ENCODE peak calls at places on chromosomes 5 and 9, in ten cellular contexts. One of them, this sample, is unnamed.
A peak's percentile ranks its signal among the peaks of the same experiment; 100 is the strongest.

GRCh38 chr9:104931256-104931655 is 3.3 kb upstream of the ABCA1 start:
- DNase-seq in IMR-90: peak; percentile 33
- DNase-seq in transverse colon: no peak
- DNase-seq in PC-3: no peak
- DNase-seq in CD8-positive, alpha-beta memory T cell: no peak
- DNase-seq in cardiac muscle cell: no peak
- DNase-seq in H9: no peak
- DNase-seq in Karpas-422: no peak
- DNase-seq in mucosa of descending colon: no peak
- DNase-seq in tibial artery: no peak
- DNase-seq in this sample: no peak

GRCh38 chr9:74721696-74722660 is 165.7 kb downstream of the TRPM6 start:
- DNase-seq in mucosa of descending colon: no peak
- DNase-seq in PC-3: no peak
- DNase-seq in IMR-90: no peak
- DNase-seq in CD8-positive, alpha-beta memory T cell: no peak
- DNase-seq in Karpas-422: no peak
- DNase-seq in H9: no peak
- DNase-seq in tibial artery: no peak
- DNase-seq in transverse colon: no peak
- DNase-seq in cardiac muscle cell: no peak
- DNase-seq in this sample: no peak

GRCh38 chr5:65184780-65185179 is 296.9 kb downstream of the ADAMTS6 start:
- DNase-seq in Karpas-422: no peak
- DNase-seq in tibial artery: no peak
- DNase-seq in IMR-90: no peak
- DNase-seq in PC-3: no peak
- DNase-seq in CD8-positive, alpha-beta memory T cell: no peak
- DNase-seq in mucosa of descending colon: no peak
- DNase-seq in transverse colon: no peak
- DNase-seq in H9: no peak
- DNase-seq in cardiac muscle cell: no peak
- DNase-seq in this sample: no peak

GRCh38 chr9:133734600-133735414 is 3.3 kb downstream of the SARDH start:
- DNase-seq in Karpas-422: no peak
- DNase-seq in tibial artery: no peak
- DNase-seq in mucosa of descending colon: peak; percentile 42
- DNase-seq in PC-3: no peak
- DNase-seq in IMR-90: no peak
- DNase-seq in cardiac muscle cell: no peak
- DNase-seq in transverse colon: no peak
- DNase-seq in H9: peak; percentile 64
- DNase-seq in CD8-positive, alpha-beta memory T cell: no peak
- DNase-seq in this sample: no peak

GRCh38 chr9:35919212-35920003 is 10.1 kb downstream of the SPAAR start:
- DNase-seq in tibial artery: no peak
- DNase-seq in cardiac muscle cell: no peak
- DNase-seq in PC-3: no peak
- DNase-seq in transverse colon: no peak
- DNase-seq in CD8-positive, alpha-beta memory T cell: no peak
- DNase-seq in Karpas-422: no peak
- DNase-seq in mucosa of descending colon: no peak
- DNase-seq in IMR-90: no peak
- DNase-seq in H9: no peak
- DNase-seq in this sample: no peak

GRCh38 chr9:70121818-70122436 is 78.3 kb downstream of the MAMDC2 start:
- DNase-seq in H9: no peak
- DNase-seq in tibial artery: peak; percentile 58
- DNase-seq in cardiac muscle cell: no peak
- DNase-seq in PC-3: peak; percentile 25
- DNase-seq in mucosa of descending colon: no peak
- DNase-seq in transverse colon: no peak
- DNase-seq in Karpas-422: no peak
- DNase-seq in IMR-90: peak; percentile 65
- DNase-seq in CD8-positive, alpha-beta memory T cell: no peak
- DNase-seq in this sample: no peak

GRCh38 chr5:80141147-80141671 is 106.1 kb downstream of the THBS4 start:
- DNase-seq in transverse colon: peak; percentile 70
- DNase-seq in cardiac muscle cell: peak; percentile 81
- DNase-seq in mucosa of descending colon: peak; percentile 69
- DNase-seq in tibial artery: peak; percentile 85
- DNase-seq in PC-3: no peak
- DNase-seq in Karpas-422: no peak
- DNase-seq in CD8-positive, alpha-beta memory T cell: no peak
- DNase-seq in H9: peak; percentile 89
- DNase-seq in IMR-90: peak; percentile 15
- DNase-seq in this sample: peak; percentile 83

GRCh38 chr5:72063219-72063819 is 44.0 kb upstream of the MAP1B start:
- DNase-seq in Karpas-422: peak; percentile 59
- DNase-seq in tibial artery: no peak
- DNase-seq in PC-3: peak; percentile 33
- DNase-seq in cardiac muscle cell: peak; percentile 56
- DNase-seq in H9: peak; percentile 47
- DNase-seq in CD8-positive, alpha-beta memory T cell: no peak
- DNase-seq in IMR-90: peak; percentile 36
- DNase-seq in transverse colon: no peak
- DNase-seq in mucosa of descending colon: no peak
- DNase-seq in this sample: no peak

GRCh38 chr9:90142580-90142979 is 500.0 kb downstream of the DIRAS2 start:
- DNase-seq in PC-3: peak; percentile 52
- DNase-seq in cardiac muscle cell: peak; percentile 62
- DNase-seq in Karpas-422: peak; percentile 88
- DNase-seq in H9: no peak
- DNase-seq in tibial artery: peak; percentile 48
- DNase-seq in transverse colon: peak; percentile 69
- DNase-seq in IMR-90: peak; percentile 25
- DNase-seq in CD8-positive, alpha-beta memory T cell: peak; percentile 11
- DNase-seq in mucosa of descending colon: no peak
- DNase-seq in this sample: peak; percentile 17

GRCh38 chr9:90141723-90142122 is 500.9 kb downstream of the DIRAS2 start:
- DNase-seq in mucosa of descending colon: no peak
- DNase-seq in IMR-90: peak; percentile 29
- DNase-seq in CD8-positive, alpha-beta memory T cell: no peak
- DNase-seq in PC-3: peak; percentile 31
- DNase-seq in H9: no peak
- DNase-seq in tibial artery: no peak
- DNase-seq in cardiac muscle cell: peak; percentile 40
- DNase-seq in transverse colon: no peak
- DNase-seq in Karpas-422: peak; percentile 77
- DNase-seq in this sample: no peak

GRCh38 chr9:90137824-90138223 is 504.8 kb downstream of the DIRAS2 start:
- DNase-seq in tibial artery: no peak
- DNase-seq in H9: no peak
- DNase-seq in Karpas-422: no peak
- DNase-seq in mucosa of descending colon: no peak
- DNase-seq in cardiac muscle cell: no peak
- DNase-seq in CD8-positive, alpha-beta memory T cell: no peak
- DNase-seq in transverse colon: no peak
- DNase-seq in PC-3: no peak
- DNase-seq in IMR-90: no peak
- DNase-seq in this sample: no peak

GRCh38 chr9:90140131-90140818 is 502.3 kb downstream of the DIRAS2 start:
- DNase-seq in tibial artery: peak; percentile 22
- DNase-seq in transverse colon: no peak
- DNase-seq in IMR-90: no peak
- DNase-seq in PC-3: no peak
- DNase-seq in cardiac muscle cell: no peak
- DNase-seq in CD8-positive, alpha-beta memory T cell: no peak
- DNase-seq in mucosa of descending colon: no peak
- DNase-seq in Karpas-422: no peak
- DNase-seq in H9: no peak
- DNase-seq in this sample: no peak
- H3K9me3 ChIP-seq in tibial artery: no peaks in the 10 kb centered on the region
- H3K9me3 ChIP-seq in transverse colon: peaks cover under 1% of the 10 kb centered on the region
- H3K9me3 ChIP-seq in IMR-90: no peaks in the 10 kb centered on the region
- H3K9me3 ChIP-seq in PC-3: no peaks in the 10 kb centered on the region
- H3K9me3 ChIP-seq in cardiac muscle cell: no peaks in the 10 kb centered on the region
- H3K9me3 ChIP-seq in CD8-positive, alpha-beta memory T cell: no peaks in the 10 kb centered on the region
- H3K9me3 ChIP-seq in mucosa of descending colon: no peaks in the 10 kb centered on the region
- H3K9me3 ChIP-seq in Karpas-422: no peaks in the 10 kb centered on the region
- H3K9me3 ChIP-seq in H9: no peaks in the 10 kb centered on the region
- H3K9me3 ChIP-seq in this sample: no peaks in the 10 kb centered on the region

GRCh38 chr9:121786543-121786948 is 135.1 kb downstream of the DAB2IP start:
- DNase-seq in H9: peak; percentile 24
- DNase-seq in CD8-positive, alpha-beta memory T cell: no peak
- DNase-seq in mucosa of descending colon: no peak
- DNase-seq in tibial artery: no peak
- DNase-seq in Karpas-422: no peak
- DNase-seq in transverse colon: no peak
- DNase-seq in IMR-90: no peak
- DNase-seq in cardiac muscle cell: no peak
- DNase-seq in PC-3: no peak
- DNase-seq in this sample: no peak

GRCh38 chr9:121790841-121791240 is 139.4 kb downstream of the DAB2IP start:
- DNase-seq in H9: no peak
- DNase-seq in tibial artery: no peak
- DNase-seq in IMR-90: no peak
- DNase-seq in Karpas-422: no peak
- DNase-seq in transverse colon: no peak
- DNase-seq in cardiac muscle cell: no peak
- DNase-seq in CD8-positive, alpha-beta memory T cell: no peak
- DNase-seq in PC-3: no peak
- DNase-seq in mucosa of descending colon: no peak
- DNase-seq in this sample: no peak

GRCh38 chr9:121786998-121787422 is 135.6 kb downstream of the DAB2IP start:
- DNase-seq in tibial artery: no peak
- DNase-seq in CD8-positive, alpha-beta memory T cell: no peak
- DNase-seq in Karpas-422: no peak
- DNase-seq in mucosa of descending colon: no peak
- DNase-seq in IMR-90: no peak
- DNase-seq in cardiac muscle cell: no peak
- DNase-seq in H9: peak; percentile 28
- DNase-seq in PC-3: no peak
- DNase-seq in transverse colon: no peak
- DNase-seq in this sample: no peak

GRCh38 chr9:121785673-121786542 is 134.5 kb downstream of the DAB2IP start:
- DNase-seq in tibial artery: no peak
- DNase-seq in PC-3: no peak
- DNase-seq in CD8-positive, alpha-beta memory T cell: no peak
- DNase-seq in IMR-90: no peak
- DNase-seq in transverse colon: peak; percentile 3
- DNase-seq in mucosa of descending colon: no peak
- DNase-seq in H9: peak; percentile 23
- DNase-seq in Karpas-422: no peak
- DNase-seq in cardiac muscle cell: no peak
- DNase-seq in this sample: no peak

GRCh38 chr9:121788686-121789366 is 137.4 kb downstream of the DAB2IP start:
- DNase-seq in IMR-90: no peak
- DNase-seq in tibial artery: no peak
- DNase-seq in Karpas-422: no peak
- DNase-seq in mucosa of descending colon: no peak
- DNase-seq in H9: peak; percentile 46
- DNase-seq in CD8-positive, alpha-beta memory T cell: no peak
- DNase-seq in cardiac muscle cell: no peak
- DNase-seq in PC-3: no peak
- DNase-seq in transverse colon: no peak
- DNase-seq in this sample: no peak
- H3K9me3 ChIP-seq in IMR-90: no peaks in the 10 kb centered on the region
- H3K9me3 ChIP-seq in tibial artery: no peaks in the 10 kb centered on the region
- H3K9me3 ChIP-seq in Karpas-422: no peaks in the 10 kb centered on the region
- H3K9me3 ChIP-seq in mucosa of descending colon: no peaks in the 10 kb centered on the region
- H3K9me3 ChIP-seq in H9: no peaks in the 10 kb centered on the region
- H3K9me3 ChIP-seq in CD8-positive, alpha-beta memory T cell: no peaks in the 10 kb centered on the region
- H3K9me3 ChIP-seq in cardiac muscle cell: no peaks in the 10 kb centered on the region
- H3K9me3 ChIP-seq in PC-3: no peaks in the 10 kb centered on the region
- H3K9me3 ChIP-seq in transverse colon: no peaks in the 10 kb centered on the region
- H3K9me3 ChIP-seq in this sample: no peaks in the 10 kb centered on the region

DNA sequence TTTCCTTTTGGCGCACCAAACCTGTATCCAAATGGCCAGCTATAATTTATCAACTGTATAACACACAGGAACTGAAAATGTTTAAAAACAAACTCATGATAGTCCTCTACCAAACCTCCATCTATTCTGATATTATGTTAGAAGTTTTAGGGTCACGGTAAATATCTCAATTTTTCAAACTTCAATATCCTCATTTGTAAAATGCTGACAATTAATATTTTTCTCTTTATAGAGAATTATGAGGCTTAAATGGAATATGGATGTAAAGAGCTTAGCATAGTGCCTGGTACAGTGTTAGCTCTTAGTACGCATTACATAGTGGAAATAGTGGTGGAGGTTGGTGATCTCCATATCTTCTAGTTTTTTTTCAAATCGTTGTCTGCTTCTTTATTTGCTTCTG is 917.6 kb downstream of the TLE4 start:
- DNase-seq in CD8-positive, alpha-beta memory T cell: no peak
- DNase-seq in H9: no peak
- DNase-seq in PC-3: no peak
- DNase-seq in Karpas-422: no peak
- DNase-seq in transverse colon: no peak
- DNase-seq in tibial artery: no peak
- DNase-seq in IMR-90: no peak
- DNase-seq in cardiac muscle cell: no peak
- DNase-seq in mucosa of descending colon: no peak
- DNase-seq in this sample: no peak
- H3K9me3 ChIP-seq in CD8-positive, alpha-beta memory T cell: no peaks in the 10 kb centered on the region
- H3K9me3 ChIP-seq in H9: no peaks in the 10 kb centered on the region
- H3K9me3 ChIP-seq in PC-3: no peaks in the 10 kb centered on the region
- H3K9me3 ChIP-seq in Karpas-422: peaks cover 42% of the 10 kb centered on the region
- H3K9me3 ChIP-seq in transverse colon: no peaks in the 10 kb centered on the region
- H3K9me3 ChIP-seq in tibial artery: no peaks in the 10 kb centered on the region
- H3K9me3 ChIP-seq in IMR-90: no peaks in the 10 kb centered on the region
- H3K9me3 ChIP-seq in cardiac muscle cell: no peaks in the 10 kb centered on the region
- H3K9me3 ChIP-seq in mucosa of descending colon: no peaks in the 10 kb centered on the region
- H3K9me3 ChIP-seq in this sample: no peaks in the 10 kb centered on the region

GRCh38 chr9:138069731-138070456 is 192.3 kb downstream of the CACNA1B start:
- DNase-seq in Karpas-422: no peak
- DNase-seq in CD8-positive, alpha-beta memory T cell: no peak
- DNase-seq in tibial artery: no peak
- DNase-seq in PC-3: no peak
- DNase-seq in transverse colon: no peak
- DNase-seq in cardiac muscle cell: no peak
- DNase-seq in mucosa of descending colon: no peak
- DNase-seq in IMR-90: no peak
- DNase-seq in H9: peak; percentile 42
- DNase-seq in this sample: peak; percentile 6

GRCh38 chr9:138070815-138071214 is 193.2 kb downstream of the CACNA1B start:
- DNase-seq in cardiac muscle cell: no peak
- DNase-seq in Karpas-422: no peak
- DNase-seq in H9: no peak
- DNase-seq in tibial artery: no peak
- DNase-seq in mucosa of descending colon: no peak
- DNase-seq in CD8-positive, alpha-beta memory T cell: no peak
- DNase-seq in transverse colon: no peak
- DNase-seq in PC-3: no peak
- DNase-seq in IMR-90: no peak
- DNase-seq in this sample: no peak

GRCh38 chr9:138067594-138068367 is 190.2 kb downstream of the CACNA1B start:
- DNase-seq in cardiac muscle cell: no peak
- DNase-seq in H9: peak; percentile 17
- DNase-seq in mucosa of descending colon: no peak
- DNase-seq in IMR-90: no peak
- DNase-seq in transverse colon: no peak
- DNase-seq in CD8-positive, alpha-beta memory T cell: no peak
- DNase-seq in tibial artery: no peak
- DNase-seq in Karpas-422: no peak
- DNase-seq in PC-3: no peak
- DNase-seq in this sample: peak; percentile 2

GRCh38 chr9:138066049-138066448 is 188.5 kb downstream of the CACNA1B start:
- DNase-seq in transverse colon: no peak
- DNase-seq in tibial artery: no peak
- DNase-seq in IMR-90: no peak
- DNase-seq in cardiac muscle cell: no peak
- DNase-seq in H9: peak; percentile 63
- DNase-seq in Karpas-422: no peak
- DNase-seq in mucosa of descending colon: no peak
- DNase-seq in CD8-positive, alpha-beta memory T cell: no peak
- DNase-seq in PC-3: no peak
- DNase-seq in this sample: no peak

GRCh38 chr9:138068601-138069035 is 191.0 kb downstream of the CACNA1B start:
- DNase-seq in cardiac muscle cell: no peak
- DNase-seq in PC-3: no peak
- DNase-seq in Karpas-422: no peak
- DNase-seq in transverse colon: no peak
- DNase-seq in IMR-90: no peak
- DNase-seq in tibial artery: no peak
- DNase-seq in CD8-positive, alpha-beta memory T cell: no peak
- DNase-seq in mucosa of descending colon: no peak
- DNase-seq in H9: peak; percentile 39
- DNase-seq in this sample: no peak
- H3K9me3 ChIP-seq in cardiac muscle cell: no peaks in the 10 kb centered on the region
- H3K9me3 ChIP-seq in PC-3: no peaks in the 10 kb centered on the region
- H3K9me3 ChIP-seq in Karpas-422: no peaks in the 10 kb centered on the region
- H3K9me3 ChIP-seq in transverse colon: no peaks in the 10 kb centered on the region
- H3K9me3 ChIP-seq in IMR-90: peaks cover 59% of the 10 kb centered on the region
- H3K9me3 ChIP-seq in tibial artery: no peaks in the 10 kb centered on the region
- H3K9me3 ChIP-seq in CD8-positive, alpha-beta memory T cell: no peaks in the 10 kb centered on the region
- H3K9me3 ChIP-seq in mucosa of descending colon: no peaks in the 10 kb centered on the region
- H3K9me3 ChIP-seq in H9: peaks cover 4% of the 10 kb centered on the region
- H3K9me3 ChIP-seq in this sample: no peaks in the 10 kb centered on the region

This sample was measured in uterus.